ENCODE peak calls at places on chromosomes 1 and 21, in nine cellular contexts. A, Q, M, V, X, D, Y, U and L are unnamed samples. For H3K36me3, the result is how much of the 10 kb centered on the place peaks cover.

GRCh38 chr1:10210841-10211804 is 753 bp downstream of the KIF1B start:
- DNase-seq in Q (peak), X (peak), M (peak), Y (peak), U (peak), V (peak), A (peak), D (peak), L (peak)

GRCh38 chr21:46675595-46676280 is 40.3 kb downstream of the PRMT2 start:
- DNase-seq in A (no peak), M (no peak), Y (no peak), D (no peak), U (no peak), V (no peak), Q (peak), X (no peak), L (no peak)

GRCh38 chr1:64231153-64231552 is 27.7 kb downstream of the UBE2U start:
- DNase-seq in Q (no peak), U (no peak), D (no peak), X (no peak), A (no peak), Y (no peak), M (peak), V (no peak), L (no peak)

GRCh38 chr1:92031281-92032110 is 1.7 kb downstream of the EPHX4 start:
- DNase-seq in U (no peak), D (no peak), Q (peak), A (no peak), V (no peak), M (no peak), Y (no peak), X (no peak), L (no peak)

GRCh38 chr1:76379506-76379905 is 305.0 kb downstream of the ST6GALNAC3 start:
- DNase-seq in A (no peak), D (no peak), X (no peak), U (no peak), Q (no peak), M (no peak), V (no peak), Y (no peak), L (no peak)

GRCh38 chr1:66445492-66446181 is 88.3 kb upstream of the SGIP1 start:
- DNase-seq in X (no peak), U (no peak), Y (peak), A (peak), V (no peak), D (no peak), M (no peak), Q (no peak), L (no peak)

GRCh38 chr1:16618719-16619118 is 5.4 kb upstream of the NBPF1 start:
- DNase-seq in A (peak), M (no peak), U (no peak), X (peak), V (no peak), Q (no peak), Y (peak), D (no peak), L (peak)

GRCh38 chr1:201245082-201245481 is 38.2 kb upstream of the PKP1 start:
- DNase-seq in Q (no peak), V (no peak), A (no peak), M (no peak), Y (no peak), X (no peak), U (no peak), D (no peak), L (no peak)

GRCh38 chr1:228830954-228831481 is 95.7 kb downstream of the RHOU start:
- DNase-seq in Y (no peak), V (no peak), U (peak), Q (peak), D (no peak), X (no peak), M (peak), A (peak), L (no peak)

GRCh38 chr1:48215222-48215621 is 7.3 kb upstream of the SLC5A9 start:
- DNase-seq in Q (no peak), D (no peak), Y (no peak), M (no peak), A (no peak), U (no peak), X (no peak), V (no peak), L (no peak)

GRCh38 chr1:3419415-3420204 is 34.9 kb upstream of the ARHGEF16 start:
- DNase-seq in A (no peak), V (no peak), Q (no peak), Y (no peak), X (no peak), M (no peak), U (no peak), D (no peak), L (no peak)

GRCh38 chr1:112263464-112263863 is 132.6 kb upstream of the CTTNBP2NL start:
- DNase-seq in M (no peak), A (no peak), D (no peak), Q (peak), X (no peak), U (no peak), Y (no peak), V (no peak), L (no peak)

GRCh38 chr1:225578247-225578646 is 74.7 kb downstream of the ENAH start:
- DNase-seq in D (no peak), U (no peak), A (no peak), X (no peak), V (no peak), M (no peak), Q (no peak), Y (no peak), L (no peak)

GRCh38 chr1:199851453-199851852 is 176.1 kb upstream of the NR5A2 start:
- DNase-seq in M (no peak), V (no peak), X (no peak), Y (no peak), A (no peak), U (no peak), Q (no peak), D (no peak), L (no peak)

GRCh38 chr1:208654241-208654640 is 410.1 kb upstream of the PLXNA2 start:
- DNase-seq in M (peak), A (peak), Y (no peak), V (no peak), X (no peak), U (no peak), Q (no peak), D (peak), L (no peak)

GRCh38 chr1:47678464-47678980 is 240.7 kb downstream of the FOXD2 start:
- DNase-seq in M (no peak), V (no peak), Q (no peak), X (peak), U (no peak), Y (no peak), A (no peak), D (no peak), L (no peak)

GRCh38 chr1:116377564-116378529 is 4.8 kb downstream of the ATP1A1 start:
- DNase-seq in V (peak), Y (peak), X (peak), M (no peak), U (peak), Q (peak), D (peak), A (peak), L (peak)

GRCh38 chr1:10114746-10115145 is 82.0 kb downstream of the UBE4B start:
- DNase-seq in U (no peak), V (no peak), A (no peak), X (no peak), M (no peak), D (no peak), Q (no peak), Y (no peak), L (no peak)

GRCh38 chr1:166969074-166969677 is 6.2 kb downstream of the ILDR2 start:
- DNase-seq in U (no peak), X (no peak), A (no peak), D (no peak), Y (no peak), Q (no peak), V (no peak), M (no peak), L (no peak)

GRCh38 chr21:45330851-45331261 is 43.2 kb upstream of the POFUT2 start:
- DNase-seq in U (no peak), D (peak), V (no peak), M (no peak), Q (no peak), X (peak), Y (peak), A (no peak), L (no peak)

GRCh38 chr1:180123463-180123936 is 31.2 kb upstream of the QSOX1 start:
- DNase-seq in Q (peak), U (no peak), X (no peak), M (no peak), A (no peak), D (no peak), Y (no peak), V (no peak), L (no peak)

GRCh38 chr1:54884135-54884586 is 2.8 kb downstream of the DHCR24 start:
- DNase-seq in U (no peak), A (no peak), Y (no peak), Q (peak), D (no peak), M (no peak), X (no peak), V (no peak), L (no peak)

GRCh38 chr1:12407050-12407961 is 177.5 kb downstream of the VPS13D start:
- DNase-seq in D (no peak), Y (no peak), U (no peak), X (no peak), Q (peak), M (peak), V (peak), A (peak), L (no peak)

GRCh38 chr1:23283660-23284602 is 60.2 kb downstream of the HNRNPR start:
- DNase-seq in M (no peak), D (no peak), X (no peak), Y (no peak), A (no peak), V (no peak), U (no peak), Q (peak), L (no peak)

GRCh38 chr1:231442735-231443134 is 20.6 kb upstream of the EGLN1 start:
- DNase-seq in V (no peak), D (no peak), X (no peak), M (no peak), U (no peak), Q (no peak), Y (no peak), A (no peak), L (no peak)

GRCh38 chr1:178951600-178951999 is 74.1 kb upstream of the FAM20B start:
- DNase-seq in M (no peak), Q (no peak), V (peak), U (no peak), A (no peak), X (no peak), D (no peak), Y (no peak), L (no peak)

GRCh38 chr1:182888736-182889531 is 49.8 kb downstream of the DHX9 start:
- DNase-seq in Y (no peak), X (no peak), A (no peak), U (no peak), M (no peak), D (no peak), Q (peak), V (no peak), L (no peak)

GRCh38 chr1:87906078-87906477 is 577.4 kb downstream of the LMO4 start:
- DNase-seq in A (no peak), U (no peak), D (no peak), Y (no peak), M (no peak), X (no peak), V (no peak), Q (no peak), L (no peak)

GRCh38 chr1:205481279-205481617 is 23.2 kb upstream of the CDK18 start:
- DNase-seq in U (no peak), D (no peak), Q (no peak), X (no peak), V (no peak), Y (no peak), M (no peak), A (no peak), L (no peak)

GRCh38 chr1:188295157-188295556 is 1466.4 kb downstream of the PLA2G4A start:
- DNase-seq in X (no peak), Q (no peak), A (no peak), D (no peak), M (no peak), U (peak), V (no peak), Y (no peak), L (no peak)

GRCh38 chr1:46611691-46612221 is 4.9 kb downstream of the MOB3C start:
- DNase-seq in V (no peak), U (peak), D (no peak), M (no peak), X (no peak), Y (no peak), A (peak), Q (no peak), L (no peak)

GRCh38 chr1:110916669-110917306 is 43.8 kb downstream of the CD53 start:
- DNase-seq in V (no peak), X (no peak), D (no peak), A (no peak), U (peak), M (peak), Y (no peak), Q (peak), L (no peak)

GRCh38 chr1:115677172-115677542 is 35.4 kb downstream of the VANGL1 start:
- DNase-seq in A (no peak), D (no peak), X (no peak), V (no peak), Q (no peak), U (peak), M (no peak), Y (no peak), L (no peak)

GRCh38 chr1:8360493-8361197 is 42.7 kb downstream of the SLC45A1 start:
- DNase-seq in V (no peak), D (no peak), A (no peak), Q (no peak), X (peak), Y (no peak), U (no peak), M (no peak), L (peak)

GRCh38 chr1:8358241-8358896 is 40.5 kb downstream of the SLC45A1 start:
- DNase-seq in U (no peak), X (peak), V (no peak), Q (no peak), Y (peak), A (no peak), D (no peak), M (no peak), L (peak)

GRCh38 chr1:8357329-8358101 is 39.6 kb downstream of the SLC45A1 start:
- DNase-seq in A (no peak), V (no peak), Y (no peak), U (no peak), Q (no peak), D (no peak), M (no peak), X (no peak), L (no peak)

GRCh38 chr1:8359617-8360481 is 41.9 kb downstream of the SLC45A1 start:
- DNase-seq in Y (no peak), Q (no peak), U (no peak), V (no peak), X (peak), A (no peak), D (no peak), M (no peak), L (peak)

GRCh38 chr1:8358897-8359616 is 41.1 kb downstream of the SLC45A1 start:
- DNase-seq in Q (no peak), D (no peak), V (no peak), A (no peak), X (no peak), Y (no peak), M (no peak), U (no peak), L (no peak)
- H3K36me3 ChIP-seq in Q (half or more), D (under half), V (half or more), A (half or more), X (half or more), Y (half or more), M (under half), U (under half), L (under half)

DNA sequence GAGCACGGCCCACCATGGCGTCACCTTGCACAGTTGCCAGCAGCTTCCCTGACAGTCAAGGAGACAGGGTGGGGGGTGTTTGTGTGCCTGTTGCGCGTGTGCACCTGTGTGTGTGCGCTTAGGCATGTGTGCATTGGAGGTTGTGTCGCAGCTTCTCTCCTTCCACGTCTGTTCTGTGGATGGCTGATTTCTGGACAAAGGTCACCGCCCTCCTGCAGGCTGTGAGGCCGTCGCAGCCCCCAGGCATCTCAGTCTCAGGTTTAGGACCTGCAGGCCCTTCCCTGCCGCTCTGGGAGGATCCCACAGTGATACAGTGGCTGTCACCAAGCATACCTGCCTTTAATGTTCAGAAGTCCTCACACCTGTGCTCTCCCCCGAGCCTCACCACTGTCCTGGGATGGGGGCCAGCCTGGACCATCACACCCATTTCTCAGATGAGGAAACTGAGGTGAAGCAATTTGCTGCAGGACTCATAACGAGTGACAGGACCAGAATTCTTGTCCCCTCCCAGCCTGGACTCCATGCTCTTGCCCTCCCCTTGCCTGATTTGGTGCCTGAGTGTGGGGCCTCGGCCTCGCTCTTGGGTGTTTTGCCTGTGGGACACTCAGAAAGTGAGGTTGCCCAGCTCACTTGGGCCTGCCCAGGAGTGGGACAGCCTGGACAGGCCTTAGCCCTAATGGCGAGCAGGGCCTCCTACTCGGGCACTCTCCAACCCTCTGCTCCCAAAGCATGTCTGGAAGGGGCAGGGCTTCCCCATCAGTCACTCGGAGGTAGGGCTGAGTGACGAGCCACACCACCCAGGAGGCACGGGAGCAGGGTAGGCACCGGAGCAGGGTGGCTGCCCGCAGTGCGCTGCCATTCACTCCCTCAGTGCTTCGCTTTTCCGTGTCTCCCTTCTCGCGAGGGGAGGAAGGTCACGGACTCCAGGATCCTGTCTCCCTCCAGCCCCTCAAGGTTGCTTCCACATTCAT is 22.6 kb downstream of the COQ8A start:
- DNase-seq in Q (no peak), Y (no peak), X (peak), U (no peak), A (no peak), D (no peak), V (no peak), M (no peak), L (peak)
- H3K36me3 ChIP-seq in Q (under half), Y (under half), X (under half), U (under half), A (under half), D (under half), V (under half), M (under half), L (under half)

GRCh38 chr1:204242920-204243319 is 29.1 kb upstream of the GOLT1A start:
- DNase-seq in M (no peak), X (no peak), D (no peak), V (no peak), Q (no peak), A (no peak), U (no peak), Y (no peak), L (peak)

GRCh38 chr1:204249736-204250427 is 36.1 kb upstream of the GOLT1A start:
- DNase-seq in Q (no peak), Y (no peak), U (no peak), V (no peak), D (no peak), M (no peak), A (no peak), X (peak), L (peak)

GRCh38 chr1:204250428-204251030 is 36.7 kb upstream of the GOLT1A start:
- DNase-seq in Y (no peak), M (no peak), A (peak), X (peak), D (no peak), Q (peak), U (no peak), V (no peak), L (peak)

GRCh38 chr1:204248954-204249353 is 35.2 kb upstream of the GOLT1A start:
- DNase-seq in Q (no peak), X (peak), V (no peak), Y (no peak), A (no peak), M (no peak), U (no peak), D (no peak), L (peak)

DNA sequence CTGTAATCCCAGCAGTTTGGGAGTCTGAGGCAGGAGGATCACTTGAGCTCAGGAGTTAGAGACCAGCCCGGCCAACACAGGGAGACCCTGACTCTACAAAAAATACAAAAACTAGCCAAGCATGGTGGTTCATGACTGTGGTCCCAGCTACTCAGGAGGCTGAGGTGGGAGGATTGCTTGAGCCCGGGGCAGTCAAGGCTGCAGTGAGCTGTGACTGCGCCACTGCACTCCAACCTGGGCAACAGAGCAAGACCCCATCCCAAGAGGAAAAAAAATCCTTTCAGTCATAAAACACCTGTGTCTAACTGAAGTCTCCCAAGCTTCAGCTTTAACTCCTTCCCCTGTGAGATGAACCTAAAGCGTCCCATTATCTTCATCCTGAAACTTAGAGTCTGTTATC is 33.1 kb upstream of the GOLT1A start:
- DNase-seq in A (no peak), Y (no peak), X (no peak), D (no peak), M (no peak), Q (no peak), V (no peak), U (no peak), L (no peak)
- H3K36me3 ChIP-seq in A (under half), Y (under half), X (under half), D (half or more), M (under half), Q (under half), V (under half), U (under half), L (under half)

GRCh38 chr1:71184410-71184809 is 103.6 kb upstream of the ZRANB2 start:
- DNase-seq in Y (no peak), A (no peak), V (no peak), U (no peak), D (no peak), M (no peak), Q (no peak), X (no peak), L (no peak)
- H3K36me3 ChIP-seq in Y (under half), A (under half), V (under half), U (under half), D (under half), M (under half), Q (under half), X (under half), L (under half)

DNA sequence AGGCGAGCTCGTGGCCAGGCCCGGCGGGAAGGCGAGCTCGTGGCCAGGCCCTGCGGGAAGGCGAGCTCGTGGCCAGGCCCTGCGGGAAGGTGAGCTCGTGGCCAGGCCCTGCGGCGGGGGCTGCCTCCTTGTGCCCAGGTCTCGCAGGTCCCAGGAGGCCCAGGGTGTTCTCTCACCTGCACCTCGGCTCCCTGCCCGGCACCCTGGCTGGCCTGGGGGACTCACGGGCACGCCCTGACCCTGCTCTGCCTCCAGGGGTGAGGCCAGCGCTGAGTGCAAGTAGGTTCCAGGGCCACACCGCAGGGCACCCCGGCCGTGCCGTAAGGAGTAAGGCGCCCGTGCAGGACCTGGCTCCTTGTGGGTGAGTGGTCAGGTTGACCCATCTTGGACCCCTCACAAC is 4.4 kb downstream of the SDF4 start:
- DNase-seq in V (no peak), Y (no peak), U (no peak), Q (no peak), X (no peak), A (no peak), M (no peak), D (no peak), L (no peak)
- H3K36me3 ChIP-seq in V (under half), Y (half or more), U (under half), Q (half or more), X (half or more), A (under half), M (under half), D (half or more), L (under half)

GRCh38 chr21:43972850-43973633 is 39.1 kb upstream of the TRAPPC10 start:
- DNase-seq in X (no peak), Y (no peak), M (no peak), D (no peak), V (no peak), U (no peak), A (no peak), Q (peak), L (no peak)
- H3K36me3 ChIP-seq in X (half or more), Y (half or more), M (under half), D (under half), V (under half), U (under half), A (under half), Q (under half), L (under half)